ENCODE peak calls at places on chromosome 5, in ten cellular contexts. One of them, this sample, is unnamed.

GRCh38 chr5:142246263-142246662 is 78.6 kb downstream of the SPRY4 start:
- DNase-seq in AML-193: no peak
- DNase-seq in H1: no peak
- DNase-seq in pons: peak
- DNase-seq in activated T-cell treated with anti-CD3 and anti-CD28 coated beads for 1 hour: no peak
- DNase-seq in activated T-helper 1 cell treated with anti-CD3 and anti-CD28 coated beads, Interleukin-12 subunit alpha, Interleukin-12 subunit beta, Interleukin-2, Interleukin-4 antibody, amounts not matched to agents 30 ng/mL and 10 ng/mL and 1 ng/mL, durations not matched to agents 14 hours and 24 hours and 36 hours: no peak
- DNase-seq in stimulated activated CD8-positive, alpha-beta memory T cell treated with anti-CD3 and anti-CD28 coated beads, Interleukin-4, amount 100 ng/mL, for 4 hours: no peak
- DNase-seq in activated CD8-positive, alpha-beta memory T cell treated with anti-CD3 and anti-CD28 coated beads, Interleukin-2, amount 50 U/mL, for 4 hours: no peak
- DNase-seq in effector memory CD8-positive, alpha-beta T cell: no peak
- DNase-seq in Right ventricle myocardium superior: no peak
- DNase-seq in this sample: no peak

GRCh38 chr5:152170350-152170749 is 234.7 kb downstream of the NMUR2 start:
- DNase-seq in AML-193: no peak
- DNase-seq in H1: no peak
- DNase-seq in pons: peak
- DNase-seq in activated T-cell treated with anti-CD3 and anti-CD28 coated beads for 1 hour: no peak
- DNase-seq in activated T-helper 1 cell treated with anti-CD3 and anti-CD28 coated beads, Interleukin-12 subunit alpha, Interleukin-12 subunit beta, Interleukin-2, Interleukin-4 antibody, amounts not matched to agents 30 ng/mL and 10 ng/mL and 1 ng/mL, durations not matched to agents 14 hours and 24 hours and 36 hours: no peak
- DNase-seq in stimulated activated CD8-positive, alpha-beta memory T cell treated with anti-CD3 and anti-CD28 coated beads, Interleukin-4, amount 100 ng/mL, for 4 hours: no peak
- DNase-seq in activated CD8-positive, alpha-beta memory T cell treated with anti-CD3 and anti-CD28 coated beads, Interleukin-2, amount 50 U/mL, for 4 hours: no peak
- DNase-seq in effector memory CD8-positive, alpha-beta T cell: no peak
- DNase-seq in Right ventricle myocardium superior: no peak
- DNase-seq in this sample: no peak

GRCh38 chr5:107654827-107655226 is 15.9 kb downstream of the EFNA5 start:
- DNase-seq in AML-193: no peak
- DNase-seq in H1: no peak
- DNase-seq in pons: no peak
- DNase-seq in activated T-cell treated with anti-CD3 and anti-CD28 coated beads for 1 hour: no peak
- DNase-seq in activated T-helper 1 cell treated with anti-CD3 and anti-CD28 coated beads, Interleukin-12 subunit alpha, Interleukin-12 subunit beta, Interleukin-2, Interleukin-4 antibody, amounts not matched to agents 30 ng/mL and 10 ng/mL and 1 ng/mL, durations not matched to agents 14 hours and 24 hours and 36 hours: no peak
- DNase-seq in stimulated activated CD8-positive, alpha-beta memory T cell treated with anti-CD3 and anti-CD28 coated beads, Interleukin-4, amount 100 ng/mL, for 4 hours: no peak
- DNase-seq in activated CD8-positive, alpha-beta memory T cell treated with anti-CD3 and anti-CD28 coated beads, Interleukin-2, amount 50 U/mL, for 4 hours: no peak
- DNase-seq in effector memory CD8-positive, alpha-beta T cell: no peak
- DNase-seq in Right ventricle myocardium superior: no peak
- DNase-seq in this sample: no peak

GRCh38 chr5:72557576-72558336 is 50.5 kb upstream of the ZNF366 start:
- DNase-seq in AML-193: no peak
- DNase-seq in H1: no peak
- DNase-seq in pons: no peak
- DNase-seq in activated T-cell treated with anti-CD3 and anti-CD28 coated beads for 1 hour: no peak
- DNase-seq in activated T-helper 1 cell treated with anti-CD3 and anti-CD28 coated beads, Interleukin-12 subunit alpha, Interleukin-12 subunit beta, Interleukin-2, Interleukin-4 antibody, amounts not matched to agents 30 ng/mL and 10 ng/mL and 1 ng/mL, durations not matched to agents 14 hours and 24 hours and 36 hours: no peak
- DNase-seq in stimulated activated CD8-positive, alpha-beta memory T cell treated with anti-CD3 and anti-CD28 coated beads, Interleukin-4, amount 100 ng/mL, for 4 hours: no peak
- DNase-seq in activated CD8-positive, alpha-beta memory T cell treated with anti-CD3 and anti-CD28 coated beads, Interleukin-2, amount 50 U/mL, for 4 hours: no peak
- DNase-seq in effector memory CD8-positive, alpha-beta T cell: no peak
- DNase-seq in Right ventricle myocardium superior: no peak
- DNase-seq in this sample: no peak

GRCh38 chr5:169991115-169991514 is 10.8 kb upstream of the INSYN2B start:
- DNase-seq in AML-193: no peak
- DNase-seq in H1: no peak
- DNase-seq in pons: no peak
- DNase-seq in activated T-cell treated with anti-CD3 and anti-CD28 coated beads for 1 hour: no peak
- DNase-seq in activated T-helper 1 cell treated with anti-CD3 and anti-CD28 coated beads, Interleukin-12 subunit alpha, Interleukin-12 subunit beta, Interleukin-2, Interleukin-4 antibody, amounts not matched to agents 30 ng/mL and 10 ng/mL and 1 ng/mL, durations not matched to agents 14 hours and 24 hours and 36 hours: no peak
- DNase-seq in stimulated activated CD8-positive, alpha-beta memory T cell treated with anti-CD3 and anti-CD28 coated beads, Interleukin-4, amount 100 ng/mL, for 4 hours: no peak
- DNase-seq in activated CD8-positive, alpha-beta memory T cell treated with anti-CD3 and anti-CD28 coated beads, Interleukin-2, amount 50 U/mL, for 4 hours: no peak
- DNase-seq in effector memory CD8-positive, alpha-beta T cell: no peak
- DNase-seq in Right ventricle myocardium superior: no peak
- DNase-seq in this sample: no peak

GRCh38 chr5:55618318-55618717 is 83.6 kb upstream of the PLPP1 start:
- DNase-seq in AML-193: no peak
- DNase-seq in H1: no peak
- DNase-seq in pons: no peak
- DNase-seq in activated T-cell treated with anti-CD3 and anti-CD28 coated beads for 1 hour: no peak
- DNase-seq in activated T-helper 1 cell treated with anti-CD3 and anti-CD28 coated beads, Interleukin-12 subunit alpha, Interleukin-12 subunit beta, Interleukin-2, Interleukin-4 antibody, amounts not matched to agents 30 ng/mL and 10 ng/mL and 1 ng/mL, durations not matched to agents 14 hours and 24 hours and 36 hours: no peak
- DNase-seq in stimulated activated CD8-positive, alpha-beta memory T cell treated with anti-CD3 and anti-CD28 coated beads, Interleukin-4, amount 100 ng/mL, for 4 hours: no peak
- DNase-seq in activated CD8-positive, alpha-beta memory T cell treated with anti-CD3 and anti-CD28 coated beads, Interleukin-2, amount 50 U/mL, for 4 hours: no peak
- DNase-seq in effector memory CD8-positive, alpha-beta T cell: no peak
- DNase-seq in Right ventricle myocardium superior: no peak
- DNase-seq in this sample: no peak

GRCh38 chr5:108259306-108259705 is 122.6 kb downstream of the FBXL17 start:
- DNase-seq in AML-193: no peak
- DNase-seq in H1: no peak
- DNase-seq in pons: no peak
- DNase-seq in activated T-cell treated with anti-CD3 and anti-CD28 coated beads for 1 hour: no peak
- DNase-seq in activated T-helper 1 cell treated with anti-CD3 and anti-CD28 coated beads, Interleukin-12 subunit alpha, Interleukin-12 subunit beta, Interleukin-2, Interleukin-4 antibody, amounts not matched to agents 30 ng/mL and 10 ng/mL and 1 ng/mL, durations not matched to agents 14 hours and 24 hours and 36 hours: no peak
- DNase-seq in stimulated activated CD8-positive, alpha-beta memory T cell treated with anti-CD3 and anti-CD28 coated beads, Interleukin-4, amount 100 ng/mL, for 4 hours: no peak
- DNase-seq in activated CD8-positive, alpha-beta memory T cell treated with anti-CD3 and anti-CD28 coated beads, Interleukin-2, amount 50 U/mL, for 4 hours: no peak
- DNase-seq in effector memory CD8-positive, alpha-beta T cell: no peak
- DNase-seq in Right ventricle myocardium superior: no peak
- DNase-seq in this sample: no peak

GRCh38 chr5:115626444-115626823 is 598 bp upstream of the TMED7 start:
- DNase-seq in AML-193: no peak
- DNase-seq in H1: no peak
- DNase-seq in pons: no peak
- DNase-seq in activated T-cell treated with anti-CD3 and anti-CD28 coated beads for 1 hour: no peak
- DNase-seq in activated T-helper 1 cell treated with anti-CD3 and anti-CD28 coated beads, Interleukin-12 subunit alpha, Interleukin-12 subunit beta, Interleukin-2, Interleukin-4 antibody, amounts not matched to agents 30 ng/mL and 10 ng/mL and 1 ng/mL, durations not matched to agents 14 hours and 24 hours and 36 hours: no peak
- DNase-seq in stimulated activated CD8-positive, alpha-beta memory T cell treated with anti-CD3 and anti-CD28 coated beads, Interleukin-4, amount 100 ng/mL, for 4 hours: no peak
- DNase-seq in activated CD8-positive, alpha-beta memory T cell treated with anti-CD3 and anti-CD28 coated beads, Interleukin-2, amount 50 U/mL, for 4 hours: no peak
- DNase-seq in effector memory CD8-positive, alpha-beta T cell: no peak
- DNase-seq in Right ventricle myocardium superior: no peak
- DNase-seq in this sample: no peak

GRCh38 chr5:157890825-157891587 is 32.1 kb upstream of the CLINT1 start:
- DNase-seq in AML-193: peak
- DNase-seq in H1: no peak
- DNase-seq in pons: no peak
- DNase-seq in activated T-cell treated with anti-CD3 and anti-CD28 coated beads for 1 hour: no peak
- DNase-seq in activated T-helper 1 cell treated with anti-CD3 and anti-CD28 coated beads, Interleukin-12 subunit alpha, Interleukin-12 subunit beta, Interleukin-2, Interleukin-4 antibody, amounts not matched to agents 30 ng/mL and 10 ng/mL and 1 ng/mL, durations not matched to agents 14 hours and 24 hours and 36 hours: no peak
- DNase-seq in stimulated activated CD8-positive, alpha-beta memory T cell treated with anti-CD3 and anti-CD28 coated beads, Interleukin-4, amount 100 ng/mL, for 4 hours: no peak
- DNase-seq in activated CD8-positive, alpha-beta memory T cell treated with anti-CD3 and anti-CD28 coated beads, Interleukin-2, amount 50 U/mL, for 4 hours: no peak
- DNase-seq in effector memory CD8-positive, alpha-beta T cell: no peak
- DNase-seq in Right ventricle myocardium superior: no peak
- DNase-seq in this sample: peak

GRCh38 chr5:140261403-140262171 is 41.3 kb downstream of the PFDN1 start:
- DNase-seq in AML-193: peak
- DNase-seq in H1: no peak
- DNase-seq in pons: peak
- DNase-seq in activated T-cell treated with anti-CD3 and anti-CD28 coated beads for 1 hour: no peak
- DNase-seq in activated T-helper 1 cell treated with anti-CD3 and anti-CD28 coated beads, Interleukin-12 subunit alpha, Interleukin-12 subunit beta, Interleukin-2, Interleukin-4 antibody, amounts not matched to agents 30 ng/mL and 10 ng/mL and 1 ng/mL, durations not matched to agents 14 hours and 24 hours and 36 hours: no peak
- DNase-seq in stimulated activated CD8-positive, alpha-beta memory T cell treated with anti-CD3 and anti-CD28 coated beads, Interleukin-4, amount 100 ng/mL, for 4 hours: no peak
- DNase-seq in activated CD8-positive, alpha-beta memory T cell treated with anti-CD3 and anti-CD28 coated beads, Interleukin-2, amount 50 U/mL, for 4 hours: no peak
- DNase-seq in effector memory CD8-positive, alpha-beta T cell: no peak
- DNase-seq in Right ventricle myocardium superior: peak
- DNase-seq in this sample: no peak

GRCh38 chr5:12772276-12772675 is 868.0 kb upstream of the CTNND2 start:
- DNase-seq in AML-193: no peak
- DNase-seq in H1: no peak
- DNase-seq in pons: no peak
- DNase-seq in activated T-cell treated with anti-CD3 and anti-CD28 coated beads for 1 hour: no peak
- DNase-seq in activated T-helper 1 cell treated with anti-CD3 and anti-CD28 coated beads, Interleukin-12 subunit alpha, Interleukin-12 subunit beta, Interleukin-2, Interleukin-4 antibody, amounts not matched to agents 30 ng/mL and 10 ng/mL and 1 ng/mL, durations not matched to agents 14 hours and 24 hours and 36 hours: no peak
- DNase-seq in stimulated activated CD8-positive, alpha-beta memory T cell treated with anti-CD3 and anti-CD28 coated beads, Interleukin-4, amount 100 ng/mL, for 4 hours: no peak
- DNase-seq in activated CD8-positive, alpha-beta memory T cell treated with anti-CD3 and anti-CD28 coated beads, Interleukin-2, amount 50 U/mL, for 4 hours: no peak
- DNase-seq in effector memory CD8-positive, alpha-beta T cell: no peak
- DNase-seq in Right ventricle myocardium superior: no peak
- DNase-seq in this sample: no peak

GRCh38 chr5:80686757-80687156 is 32.0 kb upstream of the DHFR start:
- DNase-seq in AML-193: peak
- DNase-seq in H1: no peak
- DNase-seq in pons: peak
- DNase-seq in activated T-cell treated with anti-CD3 and anti-CD28 coated beads for 1 hour: no peak
- DNase-seq in activated T-helper 1 cell treated with anti-CD3 and anti-CD28 coated beads, Interleukin-12 subunit alpha, Interleukin-12 subunit beta, Interleukin-2, Interleukin-4 antibody, amounts not matched to agents 30 ng/mL and 10 ng/mL and 1 ng/mL, durations not matched to agents 14 hours and 24 hours and 36 hours: no peak
- DNase-seq in stimulated activated CD8-positive, alpha-beta memory T cell treated with anti-CD3 and anti-CD28 coated beads, Interleukin-4, amount 100 ng/mL, for 4 hours: no peak
- DNase-seq in activated CD8-positive, alpha-beta memory T cell treated with anti-CD3 and anti-CD28 coated beads, Interleukin-2, amount 50 U/mL, for 4 hours: no peak
- DNase-seq in effector memory CD8-positive, alpha-beta T cell: no peak
- DNase-seq in Right ventricle myocardium superior: no peak
- DNase-seq in this sample: no peak

This sample was measured in naive thymus-derived CD4-positive, alpha-beta T cell.